ENCODE peak calls at places on chromosomes 2 and 18, in ten cellular contexts. One of them, this sample, is unnamed.
A peak's percentile ranks its signal among the peaks of the same experiment; 100 is the strongest.

GRCh38 chr2:226742346-226742745 is 57.3 kb downstream of the IRS1 start:
- DNase-seq in A549: no peak
- DNase-seq in ascending aorta: peak; percentile 68
- DNase-seq in tibial nerve: peak; percentile 56
- DNase-seq in WERI-Rb-1: no peak
- DNase-seq in BE2C: no peak
- DNase-seq in spleen: no peak
- DNase-seq in aorta: peak; percentile 63
- DNase-seq in fibroblast of mammary gland: no peak
- DNase-seq in right lobe of liver: peak; percentile 58
- DNase-seq in this sample: peak; percentile 78

GRCh38 chr2:65278450-65279030 is 50.9 kb downstream of the ACTR2 start:
- DNase-seq in spleen: no peak
- DNase-seq in right lobe of liver: no peak
- DNase-seq in fibroblast of mammary gland: peak; percentile 71
- DNase-seq in aorta: no peak
- DNase-seq in tibial nerve: no peak
- DNase-seq in WERI-Rb-1: no peak
- DNase-seq in A549: no peak
- DNase-seq in BE2C: no peak
- DNase-seq in ascending aorta: no peak
- DNase-seq in this sample: no peak

GRCh38 chr2:88190808-88191721 is 20.9 kb downstream of the THNSL2 start:
- DNase-seq in right lobe of liver: no peak
- DNase-seq in aorta: no peak
- DNase-seq in WERI-Rb-1: peak; percentile 57
- DNase-seq in spleen: no peak
- DNase-seq in ascending aorta: no peak
- DNase-seq in A549: peak; percentile 46
- DNase-seq in fibroblast of mammary gland: peak; percentile 44
- DNase-seq in tibial nerve: peak; percentile 38
- DNase-seq in BE2C: peak; percentile 30
- DNase-seq in this sample: peak; percentile 13

GRCh38 chr2:44010266-44010665 is 14.5 kb upstream of the LRPPRC start:
- DNase-seq in WERI-Rb-1: no peak
- DNase-seq in right lobe of liver: no peak
- DNase-seq in ascending aorta: no peak
- DNase-seq in tibial nerve: no peak
- DNase-seq in fibroblast of mammary gland: no peak
- DNase-seq in aorta: no peak
- DNase-seq in spleen: no peak
- DNase-seq in A549: no peak
- DNase-seq in BE2C: no peak
- DNase-seq in this sample: peak; percentile 73

GRCh38 chr2:230067990-230068657 is 600 bp downstream of the SLC16A14 start:
- DNase-seq in aorta: peak; percentile 67
- DNase-seq in spleen: peak; percentile 92
- DNase-seq in fibroblast of mammary gland: no peak
- DNase-seq in right lobe of liver: peak; percentile 73
- DNase-seq in ascending aorta: peak; percentile 68
- DNase-seq in tibial nerve: no peak
- DNase-seq in A549: peak; percentile 51
- DNase-seq in WERI-Rb-1: peak; percentile 9
- DNase-seq in BE2C: peak; percentile 57
- DNase-seq in this sample: peak; percentile 27

GRCh38 chr2:236298924-236299475 is 34.8 kb upstream of the ASB18 start:
- DNase-seq in right lobe of liver: no peak
- DNase-seq in WERI-Rb-1: no peak
- DNase-seq in spleen: no peak
- DNase-seq in aorta: no peak
- DNase-seq in ascending aorta: no peak
- DNase-seq in BE2C: no peak
- DNase-seq in fibroblast of mammary gland: no peak
- DNase-seq in A549: no peak
- DNase-seq in tibial nerve: no peak
- DNase-seq in this sample: no peak

GRCh38 chr18:31079973-31080372 is 22.2 kb downstream of the DSC2 start:
- DNase-seq in right lobe of liver: no peak
- DNase-seq in tibial nerve: no peak
- DNase-seq in spleen: no peak
- DNase-seq in ascending aorta: no peak
- DNase-seq in fibroblast of mammary gland: no peak
- DNase-seq in aorta: no peak
- DNase-seq in A549: no peak
- DNase-seq in WERI-Rb-1: no peak
- DNase-seq in BE2C: no peak
- DNase-seq in this sample: no peak

GRCh38 chr2:179195146-179195545 is 69.5 kb downstream of the SESTD1 start:
- DNase-seq in ascending aorta: no peak
- DNase-seq in spleen: no peak
- DNase-seq in aorta: no peak
- DNase-seq in WERI-Rb-1: no peak
- DNase-seq in BE2C: no peak
- DNase-seq in tibial nerve: no peak
- DNase-seq in A549: no peak
- DNase-seq in fibroblast of mammary gland: no peak
- DNase-seq in right lobe of liver: no peak
- DNase-seq in this sample: no peak

GRCh38 chr2:123153041-123153440 is 872.0 kb upstream of the CNTNAP5 start:
- DNase-seq in WERI-Rb-1: no peak
- DNase-seq in spleen: no peak
- DNase-seq in aorta: no peak
- DNase-seq in tibial nerve: no peak
- DNase-seq in right lobe of liver: no peak
- DNase-seq in fibroblast of mammary gland: no peak
- DNase-seq in BE2C: no peak
- DNase-seq in A549: no peak
- DNase-seq in ascending aorta: no peak
- DNase-seq in this sample: no peak

GRCh38 chr2:86284401-86284841 is 53.0 kb downstream of the REEP1 start:
- DNase-seq in aorta: no peak
- DNase-seq in WERI-Rb-1: no peak
- DNase-seq in A549: no peak
- DNase-seq in tibial nerve: no peak
- DNase-seq in ascending aorta: no peak
- DNase-seq in fibroblast of mammary gland: no peak
- DNase-seq in spleen: no peak
- DNase-seq in right lobe of liver: no peak
- DNase-seq in BE2C: no peak
- DNase-seq in this sample: no peak

GRCh38 chr2:122062506-122062905 is 307.1 kb downstream of the TSN start:
- DNase-seq in BE2C: no peak
- DNase-seq in right lobe of liver: no peak
- DNase-seq in WERI-Rb-1: no peak
- DNase-seq in aorta: no peak
- DNase-seq in tibial nerve: no peak
- DNase-seq in spleen: no peak
- DNase-seq in fibroblast of mammary gland: no peak
- DNase-seq in ascending aorta: no peak
- DNase-seq in A549: no peak
- DNase-seq in this sample: no peak

GRCh38 chr2:32289165-32290054 is 11.7 kb downstream of the YIPF4 start:
- DNase-seq in A549: peak; percentile 46
- DNase-seq in fibroblast of mammary gland: peak; percentile 77
- DNase-seq in aorta: no peak
- DNase-seq in WERI-Rb-1: no peak
- DNase-seq in spleen: no peak
- DNase-seq in tibial nerve: no peak
- DNase-seq in BE2C: no peak
- DNase-seq in right lobe of liver: no peak
- DNase-seq in ascending aorta: no peak
- DNase-seq in this sample: peak; percentile 15
- H3K4me3 ChIP-seq in A549: no peak overlapping the region
- H3K4me3 ChIP-seq in fibroblast of mammary gland: no peak overlapping the region
- H3K4me3 ChIP-seq in aorta: no peak overlapping the region
- H3K4me3 ChIP-seq in WERI-Rb-1: no peak overlapping the region
- H3K4me3 ChIP-seq in spleen: no peak overlapping the region
- H3K4me3 ChIP-seq in tibial nerve: no peak overlapping the region
- H3K4me3 ChIP-seq in BE2C: no peak overlapping the region
- H3K4me3 ChIP-seq in right lobe of liver: no peak overlapping the region
- H3K4me3 ChIP-seq in ascending aorta: no peak overlapping the region
- H3K4me3 ChIP-seq in this sample: no peak overlapping the region

GRCh38 chr2:219388127-219388844 is 574 bp upstream of the DNPEP start:
- DNase-seq in aorta: peak; percentile 99
- DNase-seq in ascending aorta: peak; percentile 99
- DNase-seq in A549: peak; percentile 96
- DNase-seq in fibroblast of mammary gland: peak; percentile 91
- DNase-seq in tibial nerve: peak; percentile 96
- DNase-seq in BE2C: peak; percentile 99
- DNase-seq in WERI-Rb-1: peak; percentile 98
- DNase-seq in spleen: peak; percentile 100
- DNase-seq in right lobe of liver: peak; percentile 100
- DNase-seq in this sample: peak; percentile 87
- H3K4me3 ChIP-seq in aorta: no peak overlapping the region
- H3K4me3 ChIP-seq in ascending aorta: peak overlapping the region; percentile 82
- H3K4me3 ChIP-seq in A549: peak overlapping the region; percentile 99
- H3K4me3 ChIP-seq in fibroblast of mammary gland: peak overlapping the region; percentile 37
- H3K4me3 ChIP-seq in tibial nerve: peak overlapping the region; percentile 85
- H3K4me3 ChIP-seq in BE2C: peak overlapping the region; percentile 56
- H3K4me3 ChIP-seq in WERI-Rb-1: peak overlapping the region; percentile 43
- H3K4me3 ChIP-seq in spleen: no peak overlapping the region
- H3K4me3 ChIP-seq in right lobe of liver: no peak overlapping the region
- H3K4me3 ChIP-seq in this sample: peak overlapping the region; percentile 35

DNA sequence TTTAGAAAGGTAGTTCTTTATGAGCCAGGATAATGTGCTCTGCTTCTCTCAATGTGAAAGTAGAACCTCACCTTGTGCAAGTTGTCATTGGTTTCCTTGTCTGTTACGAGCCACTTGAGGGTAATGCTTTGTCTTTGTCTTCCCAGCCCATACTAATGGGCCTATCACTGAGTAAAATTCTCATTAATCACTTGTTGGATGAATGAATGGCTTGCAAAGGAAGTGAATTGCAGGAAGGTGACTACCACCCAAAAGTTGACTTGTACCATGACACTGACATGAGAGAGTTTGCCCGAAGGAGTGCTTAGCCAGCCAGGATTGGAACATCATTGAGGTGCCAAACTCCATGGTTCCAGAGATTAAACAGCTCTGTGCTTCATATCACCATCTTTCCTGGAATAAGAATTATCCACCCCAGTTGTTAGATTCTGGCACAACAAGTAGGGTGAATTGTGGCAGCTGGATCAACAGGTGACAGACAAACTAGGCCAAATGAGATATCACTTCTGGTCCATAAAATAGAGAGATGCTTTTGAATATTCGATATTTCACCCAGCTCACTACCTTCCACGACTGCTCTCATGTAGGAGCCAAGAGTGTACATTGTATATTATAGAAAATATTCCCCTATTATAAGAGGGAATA is 20.5 kb upstream of the CD28 start:
- DNase-seq in tibial nerve: no peak
- DNase-seq in right lobe of liver: no peak
- DNase-seq in spleen: no peak
- DNase-seq in aorta: no peak
- DNase-seq in fibroblast of mammary gland: no peak
- DNase-seq in WERI-Rb-1: no peak
- DNase-seq in BE2C: no peak
- DNase-seq in ascending aorta: no peak
- DNase-seq in A549: no peak
- DNase-seq in this sample: no peak
- H3K4me3 ChIP-seq in tibial nerve: no peak overlapping the region
- H3K4me3 ChIP-seq in right lobe of liver: no peak overlapping the region
- H3K4me3 ChIP-seq in spleen: no peak overlapping the region
- H3K4me3 ChIP-seq in aorta: no peak overlapping the region
- H3K4me3 ChIP-seq in fibroblast of mammary gland: no peak overlapping the region
- H3K4me3 ChIP-seq in WERI-Rb-1: no peak overlapping the region
- H3K4me3 ChIP-seq in BE2C: no peak overlapping the region
- H3K4me3 ChIP-seq in ascending aorta: no peak overlapping the region
- H3K4me3 ChIP-seq in A549: no peak overlapping the region
- H3K4me3 ChIP-seq in this sample: no peak overlapping the region

GRCh38 chr18:37254973-37255372 is 310.6 kb downstream of the CELF4 start:
- DNase-seq in BE2C: no peak
- DNase-seq in fibroblast of mammary gland: no peak
- DNase-seq in spleen: peak; percentile 44
- DNase-seq in tibial nerve: no peak
- DNase-seq in right lobe of liver: peak; percentile 15
- DNase-seq in ascending aorta: no peak
- DNase-seq in WERI-Rb-1: no peak
- DNase-seq in aorta: no peak
- DNase-seq in A549: no peak
- DNase-seq in this sample: no peak

GRCh38 chr18:37252854-37253396 is 312.7 kb downstream of the CELF4 start:
- DNase-seq in aorta: no peak
- DNase-seq in BE2C: no peak
- DNase-seq in ascending aorta: no peak
- DNase-seq in WERI-Rb-1: no peak
- DNase-seq in right lobe of liver: peak; percentile 30
- DNase-seq in fibroblast of mammary gland: no peak
- DNase-seq in A549: no peak
- DNase-seq in tibial nerve: no peak
- DNase-seq in spleen: peak; percentile 41
- DNase-seq in this sample: no peak

GRCh38 chr18:37254256-37254880 is 311.2 kb downstream of the CELF4 start:
- DNase-seq in fibroblast of mammary gland: no peak
- DNase-seq in right lobe of liver: peak; percentile 48
- DNase-seq in WERI-Rb-1: no peak
- DNase-seq in A549: no peak
- DNase-seq in tibial nerve: no peak
- DNase-seq in aorta: no peak
- DNase-seq in spleen: peak; percentile 68
- DNase-seq in BE2C: no peak
- DNase-seq in ascending aorta: no peak
- DNase-seq in this sample: no peak

GRCh38 chr18:37252342-37252741 is 313.3 kb downstream of the CELF4 start:
- DNase-seq in BE2C: no peak
- DNase-seq in spleen: no peak
- DNase-seq in right lobe of liver: peak; percentile 22
- DNase-seq in tibial nerve: no peak
- DNase-seq in WERI-Rb-1: no peak
- DNase-seq in A549: no peak
- DNase-seq in fibroblast of mammary gland: no peak
- DNase-seq in aorta: no peak
- DNase-seq in ascending aorta: no peak
- DNase-seq in this sample: no peak

DNA sequence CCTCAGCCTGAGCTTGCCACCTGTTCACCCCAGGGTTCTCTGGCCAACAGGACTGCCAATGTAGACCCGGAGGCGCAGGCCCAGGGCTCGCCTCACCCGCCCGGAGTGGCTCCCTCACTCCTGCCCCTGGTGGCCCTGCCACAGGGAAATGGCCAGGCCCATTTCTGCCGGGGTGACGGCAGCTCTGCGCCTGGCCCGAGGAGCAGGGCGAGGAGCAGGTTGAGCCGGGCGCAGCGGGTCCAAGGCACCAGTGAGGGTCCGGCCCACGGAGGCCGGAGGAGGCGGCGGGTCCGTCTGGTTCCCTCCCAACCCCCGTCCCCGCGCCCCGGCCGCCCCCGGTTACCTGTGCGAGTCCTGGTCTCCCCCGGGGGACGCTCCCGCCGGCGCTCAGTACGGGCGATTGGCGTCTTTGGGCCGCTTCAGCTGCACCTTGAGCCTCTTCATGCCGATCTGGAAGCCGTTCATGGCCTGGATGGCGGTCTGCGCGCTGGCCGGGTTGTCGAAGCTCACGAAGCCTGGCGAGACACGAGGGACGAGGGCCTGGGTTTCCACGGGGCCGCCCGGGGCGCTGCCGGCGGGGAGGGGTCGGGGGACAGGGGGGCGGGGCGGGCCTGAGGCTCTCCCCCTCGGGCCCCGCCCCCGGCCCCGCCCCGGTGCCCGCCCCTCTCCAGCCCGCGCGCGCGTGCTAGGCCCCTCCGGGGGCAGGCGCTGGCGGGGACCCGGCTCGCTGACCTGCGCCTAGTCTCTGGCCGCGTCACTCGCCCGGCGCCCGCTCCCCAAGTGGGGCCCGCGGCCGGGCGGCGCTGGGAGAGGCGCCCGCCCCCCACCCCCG is 312.0 kb downstream of the CELF4 start:
- DNase-seq in fibroblast of mammary gland: no peak
- DNase-seq in ascending aorta: no peak
- DNase-seq in aorta: no peak
- DNase-seq in BE2C: peak; percentile 55
- DNase-seq in WERI-Rb-1: peak; percentile 33
- DNase-seq in right lobe of liver: peak; percentile 52
- DNase-seq in tibial nerve: no peak
- DNase-seq in A549: no peak
- DNase-seq in spleen: peak; percentile 66
- DNase-seq in this sample: no peak
- H3K4me3 ChIP-seq in fibroblast of mammary gland: no peak overlapping the region
- H3K4me3 ChIP-seq in ascending aorta: peak overlapping the region; percentile 60
- H3K4me3 ChIP-seq in aorta: peak overlapping the region; percentile 39
- H3K4me3 ChIP-seq in BE2C: no peak overlapping the region
- H3K4me3 ChIP-seq in WERI-Rb-1: peak overlapping the region; percentile 35
- H3K4me3 ChIP-seq in right lobe of liver: peak overlapping the region; percentile 31
- H3K4me3 ChIP-seq in tibial nerve: no peak overlapping the region
- H3K4me3 ChIP-seq in A549: peak overlapping the region; percentile 66
- H3K4me3 ChIP-seq in spleen: no peak overlapping the region
- H3K4me3 ChIP-seq in this sample: peak overlapping the region; percentile 36

This sample was measured in astrocyte of the cerebellum.